ENCODE peak calls at places on chromosomes 11 and 22, in eight cellular contexts. P, K, D, O, V, N, E and T are unnamed samples.

GRCh38 chr22:46762238-46763050 is at the start of gene TBC1D22A:
- DNase-seq in D (peak), N (peak), E (peak), O (peak), K (peak), V (peak), P (peak), T (peak)

GRCh38 chr11:112795142-112795815 is 165.9 kb upstream of the NCAM1 start:
- DNase-seq in N (peak), K (peak), V (peak), P (no peak), D (no peak), E (no peak), O (no peak), T (no peak)

GRCh38 chr11:124592627-124593026 is 18.6 kb upstream of the PANX3 start:
- DNase-seq in K (no peak), V (no peak), D (no peak), O (no peak), P (no peak), N (no peak), E (no peak), T (no peak)

GRCh38 chr11:121426476-121427454 is 25.3 kb upstream of the SORL1 start:
- DNase-seq in O (peak), D (no peak), P (peak), N (peak), V (no peak), K (no peak), E (no peak), T (peak)

GRCh38 chr11:12207384-12208150 is 97.2 kb downstream of the MICAL2 start:
- DNase-seq in E (peak), V (no peak), O (no peak), K (no peak), P (no peak), D (no peak), N (no peak), T (no peak)

GRCh38 chr11:67195971-67196418 is 70.3 kb upstream of the GRK2 start:
- DNase-seq in K (peak), O (no peak), V (no peak), D (no peak), N (no peak), E (no peak), P (no peak), T (no peak)

GRCh38 chr11:32374261-32374711 is 61.1 kb downstream of the WT1 start:
- DNase-seq in D (no peak), P (no peak), V (peak), K (peak), N (peak), O (no peak), E (no peak), T (peak)

GRCh38 chr11:125345706-125346561 is 150.1 kb downstream of the FEZ1 start:
- DNase-seq in V (peak), N (peak), E (peak), D (peak), P (no peak), O (peak), K (peak), T (peak)

GRCh38 chr11:87252869-87253268 is 215.1 kb downstream of the TMEM135 start:
- DNase-seq in P (no peak), E (no peak), V (no peak), D (no peak), O (no peak), N (no peak), K (no peak), T (no peak)

GRCh38 chr11:101439488-101439887 is 144.3 kb downstream of the TRPC6 start:
- DNase-seq in D (no peak), O (no peak), P (no peak), E (no peak), N (no peak), K (no peak), V (no peak), T (no peak)
- TF ChIP-seq CTCF in D (no peak), O (no peak), P (no peak), E (no peak), N (no peak), K (no peak), V (peak), T (no peak)

DNA sequence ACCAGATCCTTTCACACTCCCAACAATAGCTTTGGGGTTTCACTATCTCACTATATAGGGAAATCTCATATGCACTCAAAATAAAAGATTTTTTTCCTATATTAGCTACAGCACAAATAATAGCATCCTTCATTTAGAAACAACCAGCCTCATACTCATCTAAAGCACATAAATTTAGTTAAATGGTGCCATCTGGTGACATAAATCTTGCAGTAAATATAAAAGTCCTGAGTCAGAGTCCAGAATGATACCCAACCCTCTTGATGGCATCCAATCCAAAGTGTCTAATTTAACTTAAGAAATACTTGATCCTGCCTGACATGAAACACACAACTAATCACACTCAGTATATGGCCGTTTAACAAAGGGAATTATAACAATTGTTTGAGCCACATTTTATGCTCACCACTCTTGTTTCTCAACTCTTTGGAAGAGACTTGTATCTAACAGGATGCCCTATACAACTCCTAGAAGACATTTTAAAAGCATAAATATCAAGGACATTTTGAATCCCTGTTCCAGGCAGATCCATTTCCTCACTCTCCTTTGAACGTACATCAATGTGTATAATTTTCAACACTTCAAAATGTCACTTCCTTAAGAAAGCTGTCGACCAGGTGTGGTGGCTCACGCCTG is 36.2 kb downstream of the DLG2 start:
- DNase-seq in P (no peak), D (no peak), O (no peak), N (no peak), V (no peak), E (peak), K (peak), T (no peak)
- TF ChIP-seq CTCF in P (no peak), D (no peak), O (no peak), N (peak), V (peak), E (peak), K (peak), T (no peak)

GRCh38 chr11:114776956-114777355 is 98.6 kb downstream of the NXPE2 start:
- DNase-seq in V (no peak), K (no peak), D (no peak), O (no peak), N (no peak), P (no peak), E (no peak), T (no peak)

GRCh38 chr11:114773541-114774338 is 95.4 kb downstream of the NXPE2 start:
- DNase-seq in D (no peak), K (no peak), V (no peak), O (no peak), E (no peak), N (no peak), P (no peak), T (no peak)

GRCh38 chr11:114775849-114776621 is 97.7 kb downstream of the NXPE2 start:
- DNase-seq in V (no peak), K (no peak), N (no peak), O (no peak), P (no peak), E (no peak), D (no peak), T (no peak)

GRCh38 chr11:114771172-114771571 is 92.8 kb downstream of the NXPE2 start:
- DNase-seq in K (no peak), D (no peak), E (no peak), O (no peak), N (no peak), P (no peak), V (no peak), T (no peak)

DNA sequence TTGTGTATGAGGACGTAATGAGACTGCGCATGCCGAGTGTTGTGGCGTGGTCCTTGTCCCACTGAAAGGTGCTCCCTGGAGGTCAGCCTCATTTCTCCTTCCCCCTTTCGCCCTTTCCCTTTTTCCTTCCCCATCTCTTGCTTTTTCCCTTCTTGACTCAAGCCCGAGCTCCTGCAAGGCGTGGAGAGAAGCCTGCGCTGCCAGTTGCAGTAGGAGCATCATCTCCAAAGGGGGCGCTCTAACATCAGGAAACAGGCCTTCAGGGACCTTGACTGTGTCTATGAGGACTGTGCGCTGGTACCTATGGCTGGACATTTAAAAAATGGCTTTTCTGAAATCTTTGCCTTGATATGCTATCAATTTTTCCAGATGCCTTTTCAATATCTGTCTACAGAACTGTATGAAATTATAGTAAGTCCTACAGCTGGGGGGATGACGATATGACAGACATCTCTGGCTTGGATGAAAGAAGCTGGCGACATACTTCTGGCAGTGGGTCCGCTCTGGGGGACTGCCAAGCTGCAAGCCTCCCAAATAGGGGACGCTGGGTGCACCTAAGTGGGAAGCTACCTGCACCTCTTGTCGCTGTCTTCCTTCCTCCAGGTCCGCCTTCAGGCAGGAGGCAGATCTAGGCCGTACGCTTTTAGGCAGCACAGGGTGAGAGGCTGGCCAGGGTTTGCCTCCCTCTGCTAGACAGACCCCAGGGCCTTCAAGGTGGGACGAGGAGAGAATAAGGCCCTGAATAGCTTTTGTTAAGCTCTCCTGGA is 96.5 kb downstream of the NXPE2 start:
- DNase-seq in O (no peak), K (peak), E (peak), V (peak), P (no peak), D (peak), N (peak), T (no peak)
- TF ChIP-seq CTCF in O (peak), K (peak), E (peak), V (peak), P (no peak), D (peak), N (peak), T (peak)

DNA sequence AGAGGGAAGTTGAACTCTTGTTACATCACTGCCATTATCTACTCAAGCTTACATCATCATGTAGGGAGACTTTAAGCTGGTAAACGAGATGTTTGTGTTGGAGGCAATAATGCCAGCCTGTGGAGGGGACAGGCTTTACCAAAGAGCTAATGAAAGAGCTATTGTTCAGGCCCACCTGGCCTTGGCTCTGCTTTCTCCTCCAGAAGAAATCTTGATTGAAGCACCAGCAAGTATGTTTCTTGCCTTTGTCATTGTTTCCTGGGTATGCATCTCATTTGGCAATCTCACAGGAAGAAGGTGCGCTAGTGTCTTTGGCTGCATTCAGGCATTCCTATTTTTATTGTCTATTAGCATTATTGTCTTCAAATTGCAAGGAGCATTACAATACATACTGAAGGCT is 16.7 kb upstream of the CARD18 start:
- DNase-seq in E (no peak), D (no peak), N (no peak), O (no peak), V (no peak), K (no peak), P (no peak), T (no peak)
- TF ChIP-seq CTCF in E (no peak), D (no peak), N (no peak), O (no peak), V (no peak), K (no peak), P (no peak), T (no peak)

GRCh38 chr11:57778318-57779037 is 16.9 kb downstream of the CTNND1 start:
- DNase-seq in P (no peak), E (peak), D (peak), N (no peak), V (peak), O (peak), K (peak), T (no peak)

GRCh38 chr11:57777969-57778317 is 16.3 kb downstream of the CTNND1 start:
- DNase-seq in K (peak), O (no peak), N (no peak), V (peak), E (no peak), P (no peak), D (no peak), T (no peak)

GRCh38 chr11:57776577-57776976 is 15.0 kb downstream of the CTNND1 start:
- DNase-seq in V (no peak), P (no peak), E (no peak), K (peak), N (no peak), D (no peak), O (no peak), T (no peak)

GRCh38 chr11:57781529-57781943 is 19.9 kb downstream of the CTNND1 start:
- DNase-seq in O (peak), D (no peak), V (peak), N (no peak), E (no peak), K (peak), P (no peak), T (no peak)

GRCh38 chr11:57779275-57779674 is 17.7 kb downstream of the CTNND1 start:
- DNase-seq in E (no peak), O (no peak), P (no peak), D (no peak), K (peak), V (peak), N (no peak), T (no peak)
- TF ChIP-seq CTCF in E (peak), O (no peak), P (no peak), D (no peak), K (no peak), V (peak), N (no peak), T (no peak)

GRCh38 chr11:116461789-116462188 is 311.0 kb downstream of the BUD13 start:
- DNase-seq in E (no peak), V (no peak), N (no peak), K (no peak), P (no peak), D (no peak), O (no peak), T (no peak)

GRCh38 chr11:116467809-116468208 is 305.0 kb downstream of the BUD13 start:
- DNase-seq in K (peak), P (no peak), D (no peak), E (no peak), V (no peak), N (no peak), O (no peak), T (no peak)

GRCh38 chr11:116465056-116465455 is 307.7 kb downstream of the BUD13 start:
- DNase-seq in E (no peak), P (no peak), K (no peak), D (no peak), N (no peak), V (no peak), O (no peak), T (no peak)

GRCh38 chr11:116471608-116472007 is 301.2 kb downstream of the BUD13 start:
- DNase-seq in D (no peak), O (no peak), P (no peak), N (no peak), V (no peak), E (no peak), K (no peak), T (no peak)

GRCh38 chr11:116466231-116466630 is 306.6 kb downstream of the BUD13 start:
- DNase-seq in O (no peak), P (no peak), K (no peak), D (no peak), N (no peak), V (no peak), E (no peak), T (no peak)
- TF ChIP-seq CTCF in O (no peak), P (no peak), K (no peak), D (no peak), N (no peak), V (no peak), E (no peak), T (no peak)